ENCODE peak calls at places on chromosomes 3 and 15, in eight cellular contexts. U is stimulated activated naive CD4-positive, alpha-beta T cell; B is NCI-H1092 treated with DMSO at 0.1 percent for 48 hours; V is H4; X is adrenal gland; Q is HTR-8/SVneo; K is T-cell; S is iPS-NIHi11. I is an unnamed sample.

GRCh38 chr15:63292771-63293170 is 15.4 kb downstream of the APH1B start:
- DNase-seq in U (no peak), B (no peak), V (no peak), X (no peak), Q (no peak), K (no peak), S (no peak), I (no peak)

GRCh38 chr3:84965141-84965540 is 6.4 kb downstream of the CADM2 start:
- DNase-seq in U (no peak), B (peak), V (peak), X (no peak), Q (peak), K (no peak), S (peak), I (no peak)

GRCh38 chr3:101167341-101167740 is 153.0 kb downstream of the IMPG2 start:
- DNase-seq in U (no peak), B (no peak), V (no peak), X (no peak), Q (no peak), K (no peak), S (no peak), I (no peak)

GRCh38 chr3:184160456-184160855 is 5.3 kb downstream of the DVL3 start:
- DNase-seq in U (no peak), B (no peak), V (no peak), X (no peak), Q (no peak), K (no peak), S (no peak), I (no peak)

GRCh38 chr15:100614918-100615317 is 12.5 kb downstream of the ASB7 start:
- DNase-seq in U (no peak), B (no peak), V (no peak), X (no peak), Q (no peak), K (no peak), S (no peak), I (no peak)

GRCh38 chr3:171255236-171255806 is 204.9 kb downstream of the TNIK start:
- DNase-seq in U (no peak), B (no peak), V (no peak), X (no peak), Q (no peak), K (no peak), S (no peak), I (no peak)

GRCh38 chr3:65664436-65664835 is 374.3 kb downstream of the MAGI1 start:
- DNase-seq in U (no peak), B (no peak), V (no peak), X (no peak), Q (no peak), K (no peak), S (no peak), I (no peak)

GRCh38 chr15:62257991-62258390 is 92.9 kb upstream of the C2CD4B start:
- DNase-seq in U (no peak), B (no peak), V (no peak), X (no peak), Q (no peak), K (no peak), S (no peak), I (no peak)

GRCh38 chr3:99878005-99878404 is 60.3 kb downstream of the CMSS1 start:
- DNase-seq in U (no peak), B (no peak), V (peak), X (peak), Q (peak), K (no peak), S (no peak), I (no peak)

GRCh38 chr15:31251165-31251564 is 75.5 kb upstream of the KLF13 start:
- DNase-seq in U (no peak), B (no peak), V (no peak), X (no peak), Q (no peak), K (no peak), S (no peak), I (no peak)

GRCh38 chr3:21390136-21390535 is 360.9 kb downstream of the ZNF385D start:
- DNase-seq in U (no peak), B (no peak), V (no peak), X (no peak), Q (no peak), K (no peak), S (no peak), I (no peak)

GRCh38 chr3:117059054-117059989 is 349.7 kb downstream of the TUSC7 start:
- DNase-seq in U (no peak), B (peak), V (peak), X (peak), Q (no peak), K (no peak), S (no peak), I (no peak)